ENCODE peak calls at places on chromosome 5, in eight cellular contexts. One of them, this sample, is unnamed.

GRCh38 chr5:153168226-153168625 is 322.2 kb upstream of the GRIA1 start:
- DNase-seq in mucosa of gallbladder: no peak
- DNase-seq in G401: no peak
- DNase-seq in NCI-H1417: no peak
- DNase-seq in head of caudate nucleus: no peak
- DNase-seq in astrocyte of the spinal cord: peak
- DNase-seq in substantia nigra: no peak
- DNase-seq in activated T-helper 1 cell treated with anti-CD3 and anti-CD28 coated beads, Interleukin-2, amount 50 U/mL, for 16 hours: no peak
- DNase-seq in this sample: no peak

GRCh38 chr5:140251527-140251973 is 51.4 kb downstream of the PFDN1 start:
- DNase-seq in mucosa of gallbladder: no peak
- DNase-seq in activated T-helper 1 cell treated with anti-CD3 and anti-CD28 coated beads, Interleukin-2, amount 50 U/mL, for 16 hours: peak
- DNase-seq in G401: no peak
- DNase-seq in astrocyte of the spinal cord: peak
- DNase-seq in substantia nigra: no peak
- DNase-seq in head of caudate nucleus: no peak
- DNase-seq in NCI-H1417: no peak
- DNase-seq in this sample: no peak

GRCh38 chr5:150759334-150759583 is 442 bp upstream of the DCTN4 start:
- DNase-seq in mucosa of gallbladder: no peak
- DNase-seq in head of caudate nucleus: no peak
- DNase-seq in activated T-helper 1 cell treated with anti-CD3 and anti-CD28 coated beads, Interleukin-2, amount 50 U/mL, for 16 hours: no peak
- DNase-seq in substantia nigra: no peak
- DNase-seq in G401: no peak
- DNase-seq in NCI-H1417: no peak
- DNase-seq in astrocyte of the spinal cord: no peak
- DNase-seq in this sample: no peak

GRCh38 chr5:160461378-160461777 is 39.7 kb downstream of the PTTG1 start:
- DNase-seq in substantia nigra: no peak
- DNase-seq in mucosa of gallbladder: no peak
- DNase-seq in NCI-H1417: no peak
- DNase-seq in astrocyte of the spinal cord: no peak
- DNase-seq in activated T-helper 1 cell treated with anti-CD3 and anti-CD28 coated beads, Interleukin-2, amount 50 U/mL, for 16 hours: no peak
- DNase-seq in G401: no peak
- DNase-seq in head of caudate nucleus: no peak
- DNase-seq in this sample: no peak

GRCh38 chr5:1796371-1797108 is 3.1 kb downstream of the MRPL36 start:
- DNase-seq in head of caudate nucleus: no peak
- DNase-seq in astrocyte of the spinal cord: no peak
- DNase-seq in mucosa of gallbladder: no peak
- DNase-seq in NCI-H1417: no peak
- DNase-seq in activated T-helper 1 cell treated with anti-CD3 and anti-CD28 coated beads, Interleukin-2, amount 50 U/mL, for 16 hours: no peak
- DNase-seq in substantia nigra: no peak
- DNase-seq in G401: no peak
- DNase-seq in this sample: no peak

GRCh38 chr5:180898621-180899246 is at the start of gene BTNL8:
- DNase-seq in mucosa of gallbladder: peak
- DNase-seq in activated T-helper 1 cell treated with anti-CD3 and anti-CD28 coated beads, Interleukin-2, amount 50 U/mL, for 16 hours: no peak
- DNase-seq in NCI-H1417: no peak
- DNase-seq in substantia nigra: no peak
- DNase-seq in head of caudate nucleus: no peak
- DNase-seq in astrocyte of the spinal cord: no peak
- DNase-seq in G401: no peak
- DNase-seq in this sample: no peak

GRCh38 chr5:135890867-135891266 is 4.8 kb downstream of the IL9 start:
- DNase-seq in activated T-helper 1 cell treated with anti-CD3 and anti-CD28 coated beads, Interleukin-2, amount 50 U/mL, for 16 hours: no peak
- DNase-seq in substantia nigra: no peak
- DNase-seq in mucosa of gallbladder: no peak
- DNase-seq in NCI-H1417: peak
- DNase-seq in G401: no peak
- DNase-seq in head of caudate nucleus: no peak
- DNase-seq in astrocyte of the spinal cord: no peak
- DNase-seq in this sample: no peak

GRCh38 chr5:21646469-21646868 is 1206.7 kb downstream of the CDH12 start:
- DNase-seq in substantia nigra: no peak
- DNase-seq in mucosa of gallbladder: no peak
- DNase-seq in NCI-H1417: no peak
- DNase-seq in head of caudate nucleus: no peak
- DNase-seq in activated T-helper 1 cell treated with anti-CD3 and anti-CD28 coated beads, Interleukin-2, amount 50 U/mL, for 16 hours: no peak
- DNase-seq in astrocyte of the spinal cord: peak
- DNase-seq in G401: no peak
- DNase-seq in this sample: no peak

GRCh38 chr5:168908207-168908606 is 329.0 kb upstream of the PANK3 start:
- DNase-seq in activated T-helper 1 cell treated with anti-CD3 and anti-CD28 coated beads, Interleukin-2, amount 50 U/mL, for 16 hours: no peak
- DNase-seq in NCI-H1417: no peak
- DNase-seq in mucosa of gallbladder: no peak
- DNase-seq in head of caudate nucleus: no peak
- DNase-seq in astrocyte of the spinal cord: peak
- DNase-seq in substantia nigra: no peak
- DNase-seq in G401: peak
- DNase-seq in this sample: peak

GRCh38 chr5:179779826-179780225 is 14.0 kb upstream of the LTC4S start:
- DNase-seq in NCI-H1417: no peak
- DNase-seq in mucosa of gallbladder: no peak
- DNase-seq in activated T-helper 1 cell treated with anti-CD3 and anti-CD28 coated beads, Interleukin-2, amount 50 U/mL, for 16 hours: no peak
- DNase-seq in G401: peak
- DNase-seq in substantia nigra: no peak
- DNase-seq in astrocyte of the spinal cord: no peak
- DNase-seq in head of caudate nucleus: no peak
- DNase-seq in this sample: no peak

GRCh38 chr5:64872044-64872443 is 103.3 kb downstream of the CWC27 start:
- DNase-seq in substantia nigra: no peak
- DNase-seq in activated T-helper 1 cell treated with anti-CD3 and anti-CD28 coated beads, Interleukin-2, amount 50 U/mL, for 16 hours: no peak
- DNase-seq in mucosa of gallbladder: no peak
- DNase-seq in NCI-H1417: no peak
- DNase-seq in head of caudate nucleus: no peak
- DNase-seq in astrocyte of the spinal cord: no peak
- DNase-seq in G401: no peak
- DNase-seq in this sample: no peak

GRCh38 chr5:57986746-57987145 is 473.1 kb downstream of the PLK2 start:
- DNase-seq in head of caudate nucleus: peak
- DNase-seq in NCI-H1417: no peak
- DNase-seq in activated T-helper 1 cell treated with anti-CD3 and anti-CD28 coated beads, Interleukin-2, amount 50 U/mL, for 16 hours: no peak
- DNase-seq in substantia nigra: no peak
- DNase-seq in mucosa of gallbladder: no peak
- DNase-seq in astrocyte of the spinal cord: peak
- DNase-seq in G401: no peak
- DNase-seq in this sample: no peak

GRCh38 chr5:137344723-137345322 is 154.3 kb downstream of the SPOCK1 start:
- DNase-seq in activated T-helper 1 cell treated with anti-CD3 and anti-CD28 coated beads, Interleukin-2, amount 50 U/mL, for 16 hours: no peak
- DNase-seq in G401: no peak
- DNase-seq in NCI-H1417: peak
- DNase-seq in mucosa of gallbladder: peak
- DNase-seq in head of caudate nucleus: peak
- DNase-seq in astrocyte of the spinal cord: peak
- DNase-seq in substantia nigra: no peak
- DNase-seq in this sample: peak

GRCh38 chr5:120174089-120174488 is 290.0 kb upstream of the PRR16 start:
- DNase-seq in head of caudate nucleus: no peak
- DNase-seq in NCI-H1417: no peak
- DNase-seq in astrocyte of the spinal cord: no peak
- DNase-seq in activated T-helper 1 cell treated with anti-CD3 and anti-CD28 coated beads, Interleukin-2, amount 50 U/mL, for 16 hours: no peak
- DNase-seq in substantia nigra: no peak
- DNase-seq in G401: no peak
- DNase-seq in mucosa of gallbladder: no peak
- DNase-seq in this sample: no peak

This sample was measured in cerebellar cortex.